ENCODE peak calls at places on chromosomes 1 and 21, in seven cellular contexts. O is pulmonary artery endothelial cell; K is amniotic stem cell; W is suprapubic skin; D is hepatocyte; X is HFF-Myc; C is stimulated activated CD4-positive, alpha-beta T cell treated with anti-CD3 and anti-CD28 coated beads, Interleukin-2, amount 100 ng/mL, for 48 hours. T is an unnamed sample.

GRCh38 chr1:9900142-9901043 is 9.7 kb downstream of the CTNNBIP1 start:
- DNase-seq in O (no peak), D (peak; percentile 73), C (no peak), W (no peak), X (no peak), K (no peak), T (no peak)

GRCh38 chr1:233782932-233783586 is 121.4 kb upstream of the SLC35F3 start:
- DNase-seq in X (no peak), K (no peak), O (no peak), C (no peak), W (no peak), D (no peak), T (no peak)

GRCh38 chr1:35873243-35873642 is 9.8 kb upstream of the AGO1 start:
- DNase-seq in O (no peak), C (no peak), D (no peak), K (no peak), X (no peak), W (no peak), T (no peak)

GRCh38 chr1:156123356-156124196 is 9.1 kb downstream of the LMNA start:
- DNase-seq in C (peak; percentile 53), K (peak; percentile 87), X (peak; percentile 96), O (peak; percentile 97), W (peak; percentile 98), D (peak; percentile 96), T (peak; percentile 65)

GRCh38 chr1:160078392-160079195 is 2.7 kb upstream of the KCNJ9 start:
- DNase-seq in W (no peak), C (peak; percentile 65), K (no peak), D (peak; percentile 40), X (no peak), O (no peak), T (no peak)

GRCh38 chr21:36854391-36854790 is 112.1 kb downstream of the HLCS start:
- DNase-seq in D (peak; percentile 75), W (no peak), O (no peak), X (no peak), K (no peak), C (peak; percentile 35), T (no peak)

GRCh38 chr1:225866061-225866844 is 15.9 kb downstream of the TMEM63A start:
- DNase-seq in K (no peak), O (no peak), W (no peak), D (no peak), X (no peak), C (peak; percentile 62), T (no peak)

GRCh38 chr1:213986925-213987250 is 885 bp upstream of the PROX1 start:
- DNase-seq in D (no peak), C (no peak), O (no peak), K (no peak), X (no peak), W (no peak), T (no peak)

GRCh38 chr21:41477641-41478318 is 30.2 kb downstream of the TMPRSS2 start:
- DNase-seq in C (no peak), K (no peak), W (no peak), O (no peak), X (no peak), D (no peak), T (no peak)

GRCh38 chr1:164629971-164630370 is 71.0 kb downstream of the PBX1 start:
- DNase-seq in O (no peak), W (no peak), K (no peak), C (no peak), X (no peak), D (no peak), T (no peak)

T was measured in NCI-H2227 treated with DMSO at 0.1 percent for 48 hours.